ENCODE peak calls at places on chromosome 1, in four cellular contexts. C is HEK293T; X is activated naive CD4-positive, alpha-beta T cell treated with Interleukin-2 at 50 U/mL for 16 hours; R is AG09309. T is an unnamed sample.

GRCh38 chr1:6386371-6386949 is 7.1 kb downstream of the ACOT7 start:
- DNase-seq in C (no peak), X (no peak), R (no peak), T (peak)

GRCh38 chr1:36397378-36398230 is at the start of gene LSM10:
- DNase-seq in C (peak), X (peak), R (peak), T (peak)

GRCh38 chr1:45820797-45821196 is 17.4 kb downstream of the MAST2 start:
- DNase-seq in C (no peak), X (no peak), R (no peak), T (no peak)

GRCh38 chr1:21007876-21008275 is 168.8 kb downstream of the EIF4G3 start:
- DNase-seq in C (no peak), X (no peak), R (no peak), T (no peak)

GRCh38 chr1:184947497-184948256 is 26.6 kb downstream of the NIBAN1 start:
- DNase-seq in C (peak), X (no peak), R (no peak), T (no peak)

GRCh38 chr1:26358411-26359384 is 4.8 kb upstream of the CRYBG2 start:
- DNase-seq in C (no peak), X (peak), R (no peak), T (no peak)

GRCh38 chr1:31836638-31837037 is 20.8 kb upstream of the SPOCD1 start:
- DNase-seq in C (no peak), X (no peak), R (no peak), T (no peak)

GRCh38 chr1:7285856-7286454 is 485.1 kb upstream of the VAMP3 start:
- DNase-seq in C (no peak), X (no peak), R (no peak), T (no peak)

GRCh38 chr1:21666572-21667320 is 2.4 kb downstream of the RAP1GAP start:
- DNase-seq in C (no peak), X (peak), R (no peak), T (no peak)

GRCh38 chr1:94777281-94777680 is 42.9 kb upstream of the SLC44A3 start:
- DNase-seq in C (no peak), X (no peak), R (no peak), T (no peak)

GRCh38 chr1:35660581-35661473 is 19.5 kb upstream of the PSMB2 start:
- DNase-seq in C (peak), X (no peak), R (no peak), T (peak)

GRCh38 chr1:246506785-246507639 is at the start of gene SMYD3:
- DNase-seq in C (peak), X (peak), R (no peak), T (peak)

GRCh38 chr1:221891708-221892107 is 149.8 kb upstream of the DUSP10 start:
- DNase-seq in C (no peak), X (no peak), R (no peak), T (no peak)

GRCh38 chr1:110502402-110502801 is 16.6 kb downstream of the KCNA10 start:
- DNase-seq in C (no peak), X (no peak), R (no peak), T (no peak)

GRCh38 chr1:162144268-162144667 is 74.8 kb downstream of the NOS1AP start:
- DNase-seq in C (no peak), X (no peak), R (no peak), T (no peak)

GRCh38 chr1:27346991-27347627 is 5.3 kb downstream of the SYTL1 start:
- DNase-seq in C (no peak), X (no peak), R (no peak), T (no peak)

GRCh38 chr1:118007391-118007790 is 77.9 kb downstream of the WDR3 start:
- DNase-seq in C (no peak), X (no peak), R (no peak), T (no peak)

GRCh38 chr1:29332204-29332603 is 95.9 kb downstream of the PTPRU start:
- DNase-seq in C (peak), X (no peak), R (no peak), T (no peak)

GRCh38 chr1:166489670-166490436 is 323.1 kb upstream of the FAM78B start:
- DNase-seq in C (no peak), X (peak), R (no peak), T (peak)

T was measured in Caki2.